ENCODE peak calls at places on chromosomes 5 and 9, in nine cellular contexts. Y is HTR-8/SVneo; F is activated CD8-positive, alpha-beta memory T cell treated with anti-CD3 and anti-CD28 coated beads for 48 hours; U is uterus; E is activated CD4-positive, alpha-beta T cell treated with anti-CD3 and anti-CD28 coated beads for 4 hours; V is right lobe of liver; X is GM19239; Q is NCI-H1436; Z is naive B cell. D is an unnamed sample.

GRCh38 chr9:137411260-137411659 is 11.7 kb downstream of the EXD3 start:
- DNase-seq in Y (no peak), F (no peak), U (no peak), E (no peak), V (no peak), X (no peak), Q (no peak), Z (no peak), D (no peak)

GRCh38 chr5:1106385-1107166 is 5.3 kb downstream of the SLC12A7 start:
- DNase-seq in Y (no peak), F (no peak), U (no peak), E (no peak), V (no peak), X (no peak), Q (no peak), Z (no peak), D (no peak)

GRCh38 chr5:40437452-40437861 is 242.3 kb upstream of the PTGER4 start:
- DNase-seq in Y (peak; percentile 43), F (no peak), U (no peak), E (peak; percentile 16), V (no peak), X (no peak), Q (no peak), Z (peak; percentile 29), D (no peak)

GRCh38 chr9:26326473-26327044 is 566.0 kb downstream of the CAAP1 start:
- DNase-seq in Y (peak; percentile 10), F (no peak), U (peak; percentile 20), E (no peak), V (no peak), X (peak; percentile 1), Q (peak; percentile 51), Z (no peak), D (peak; percentile 8)

GRCh38 chr5:152181461-152181860 is 223.6 kb downstream of the NMUR2 start:
- DNase-seq in Y (no peak), F (no peak), U (no peak), E (no peak), V (no peak), X (no peak), Q (no peak), Z (no peak), D (no peak)

GRCh38 chr9:16828335-16829281 is 41.9 kb downstream of the BNC2 start:
- DNase-seq in Y (no peak), F (no peak), U (peak; percentile 34), E (no peak), V (no peak), X (no peak), Q (no peak), Z (no peak), D (peak; percentile 15)

GRCh38 chr5:125065114-125065513 is 318.7 kb upstream of the ZNF608 start:
- DNase-seq in Y (no peak), F (no peak), U (no peak), E (no peak), V (no peak), X (no peak), Q (peak; percentile 46), Z (no peak), D (no peak)

GRCh38 chr9:132027752-132028666 is 51.7 kb downstream of the MED27 start:
- DNase-seq in Y (no peak), F (no peak), U (no peak), E (no peak), V (no peak), X (no peak), Q (no peak), Z (no peak), D (no peak)